ENCODE peak calls at places on chromosomes 1 and 21, in four cellular contexts. One of them, this sample, is unnamed.

GRCh38 chr1:32884726-32885125 is 1.6 kb upstream of the HPCA start:
- DNase-seq in K562: no peak
- DNase-seq in HepG2: no peak
- DNase-seq in H1: no peak
- DNase-seq in this sample: no peak

GRCh38 chr1:41483960-41484844 is at the start of gene EDN2:
- DNase-seq in K562: no peak
- DNase-seq in HepG2: no peak
- DNase-seq in H1: no peak
- DNase-seq in this sample: peak; percentile 52

GRCh38 chr1:41791667-41792484 is 126.8 kb downstream of the HIVEP3 start:
- DNase-seq in K562: no peak
- DNase-seq in HepG2: no peak
- DNase-seq in H1: no peak
- DNase-seq in this sample: no peak

GRCh38 chr1:59506952-59507351 is 210.1 kb downstream of the FGGY start:
- DNase-seq in K562: no peak
- DNase-seq in HepG2: no peak
- DNase-seq in H1: no peak
- DNase-seq in this sample: peak; percentile 30

GRCh38 chr1:119711804-119712341 is at the start of gene PHGDH:
- DNase-seq in K562: peak; percentile 49
- DNase-seq in HepG2: peak; percentile 76
- DNase-seq in H1: no peak
- DNase-seq in this sample: peak; percentile 76

GRCh38 chr1:222182641-222183040 is 365.3 kb downstream of the HHIPL2 start:
- DNase-seq in K562: no peak
- DNase-seq in HepG2: no peak
- DNase-seq in H1: no peak
- DNase-seq in this sample: no peak

GRCh38 chr1:115302390-115302961 is 35.6 kb downstream of the NGF start:
- DNase-seq in K562: no peak
- DNase-seq in HepG2: no peak
- DNase-seq in H1: no peak
- DNase-seq in this sample: no peak

GRCh38 chr21:29052224-29052623 is 21.2 kb downstream of the CCT8 start:
- DNase-seq in K562: no peak
- DNase-seq in HepG2: no peak
- DNase-seq in H1: no peak
- DNase-seq in this sample: no peak

GRCh38 chr21:44703731-44704635 is 7.0 kb downstream of the KRTAP10-12 start:
- DNase-seq in K562: no peak
- DNase-seq in HepG2: no peak
- DNase-seq in H1: no peak
- DNase-seq in this sample: no peak

GRCh38 chr21:26055010-26055409 is 115.6 kb downstream of the APP start:
- DNase-seq in K562: no peak
- DNase-seq in HepG2: no peak
- DNase-seq in H1: no peak
- DNase-seq in this sample: no peak

GRCh38 chr1:183841950-183842816 is 37.3 kb downstream of the RGL1 start:
- DNase-seq in K562: no peak
- DNase-seq in HepG2: peak; percentile 88
- DNase-seq in H1: no peak
- DNase-seq in this sample: no peak

GRCh38 chr1:101757985-101758384 is 238.7 kb downstream of the OLFM3 start:
- DNase-seq in K562: no peak
- DNase-seq in HepG2: no peak
- DNase-seq in H1: no peak
- DNase-seq in this sample: no peak

GRCh38 chr1:235741294-235741693 is 91.7 kb upstream of the GNG4 start:
- DNase-seq in K562: no peak
- DNase-seq in HepG2: no peak
- DNase-seq in H1: no peak
- DNase-seq in this sample: peak; percentile 44

GRCh38 chr1:201539561-201540404 is 856 bp downstream of the NAV1 start:
- DNase-seq in K562: no peak
- DNase-seq in HepG2: no peak
- DNase-seq in H1: no peak
- DNase-seq in this sample: no peak

GRCh38 chr1:183739082-183739481 is 65.8 kb upstream of the RGL1 start:
- DNase-seq in K562: no peak
- DNase-seq in HepG2: no peak
- DNase-seq in H1: no peak
- DNase-seq in this sample: no peak

DNA sequence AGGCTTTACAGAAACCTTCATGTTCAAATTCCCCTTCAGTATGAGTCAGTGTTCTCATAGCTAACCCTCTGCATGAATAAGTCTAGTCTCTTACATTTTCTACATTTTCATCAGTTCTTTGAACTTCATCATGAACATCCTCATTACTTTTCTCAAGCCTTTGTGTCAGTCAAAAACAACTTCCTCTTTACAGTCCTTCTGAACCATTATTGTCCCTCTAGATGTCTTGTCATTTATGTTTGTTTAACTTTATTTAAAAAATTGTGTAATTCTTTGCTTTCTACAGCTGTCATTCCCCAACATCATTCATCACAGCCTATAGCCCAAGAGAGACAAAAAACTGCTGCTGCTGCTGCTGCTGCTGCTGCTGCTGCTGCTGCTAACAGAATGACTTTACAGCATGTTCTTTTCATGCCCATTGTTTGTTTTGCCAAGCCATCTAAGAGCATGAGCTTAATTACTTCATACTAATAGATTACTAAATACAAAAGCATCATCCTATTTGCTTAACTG is 133.1 kb downstream of the LRRC40 start:
- DNase-seq in K562: no peak
- DNase-seq in HepG2: no peak
- DNase-seq in H1: no peak
- DNase-seq in this sample: no peak
- TF ChIP-seq PHF8 in K562: no peak
- TF ChIP-seq PHF8 in HepG2: no peak
- TF ChIP-seq PHF8 in H1: no peak
- TF ChIP-seq PHF8 in this sample: no peak

DNA sequence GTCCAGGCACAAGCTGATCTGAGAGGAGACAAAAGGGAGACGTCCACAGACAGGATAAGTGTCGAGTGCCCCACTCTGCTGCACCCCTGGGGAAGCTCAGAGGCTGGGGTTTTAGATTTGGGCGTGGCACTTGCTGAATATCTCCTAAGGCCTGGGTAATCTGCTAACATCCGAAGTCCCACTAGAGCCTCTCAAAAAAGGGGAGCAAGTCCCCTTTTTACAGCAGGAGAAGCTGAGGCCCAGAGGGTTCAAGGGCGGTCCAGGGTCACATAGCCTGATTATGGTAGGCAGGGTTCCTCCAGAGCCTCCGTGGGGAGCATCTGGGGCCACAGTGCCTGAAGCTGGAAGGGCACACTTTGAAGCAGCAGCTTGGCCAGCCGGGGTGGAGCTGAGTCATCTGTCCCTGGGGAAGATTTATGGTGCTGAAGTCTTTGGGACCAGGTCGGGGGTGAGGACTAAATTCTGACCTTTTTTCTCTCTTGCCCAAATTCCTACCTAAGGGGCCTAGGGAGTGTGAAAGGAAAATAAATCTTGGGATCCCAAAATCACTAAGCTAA is 96.0 kb downstream of the SPSB1 start:
- DNase-seq in K562: no peak
- DNase-seq in HepG2: no peak
- DNase-seq in H1: no peak
- DNase-seq in this sample: peak; percentile 49
- H3K4me2 ChIP-seq in K562: no peak overlapping the region
- H3K4me2 ChIP-seq in HepG2: no peak overlapping the region
- H3K4me2 ChIP-seq in H1: no peak overlapping the region
- H3K4me2 ChIP-seq in this sample: peak overlapping the region; percentile 55

DNA sequence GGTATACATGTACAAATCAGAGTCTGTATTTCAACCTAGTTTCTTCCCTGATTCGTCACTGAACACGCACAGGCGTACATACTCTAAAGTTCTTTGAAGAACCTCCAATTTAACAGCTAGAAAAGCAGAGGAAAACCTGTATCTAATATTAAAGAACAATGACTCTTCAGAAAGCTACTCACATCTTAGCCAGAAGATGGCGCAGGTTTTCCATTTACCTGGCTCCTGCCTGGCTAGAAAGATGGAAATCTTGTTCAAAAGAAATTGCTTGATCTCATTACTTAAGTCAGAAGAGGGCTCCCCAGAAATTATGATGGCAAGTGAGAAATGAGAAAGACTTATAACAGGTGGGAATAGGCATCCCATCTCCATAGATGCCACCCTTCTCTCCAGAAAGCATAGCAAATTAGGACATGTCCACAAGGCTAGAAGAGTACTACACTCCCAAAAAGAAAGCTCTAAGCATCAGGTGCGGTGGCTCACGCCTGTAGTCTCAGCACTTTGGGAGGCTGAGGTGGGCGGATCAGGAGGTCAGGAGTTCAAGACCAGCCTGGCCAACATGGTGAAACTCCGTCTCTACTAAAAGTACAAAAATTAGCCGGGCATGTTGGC is 19.0 kb upstream of the L1TD1 start:
- DNase-seq in K562: peak; percentile 21
- DNase-seq in HepG2: peak; percentile 47
- DNase-seq in H1: no peak
- DNase-seq in this sample: no peak
- TF ChIP-seq JUN in K562: no peak
- TF ChIP-seq JUN in HepG2: no peak
- TF ChIP-seq JUN in H1: no peak
- TF ChIP-seq JUN in this sample: no peak

DNA sequence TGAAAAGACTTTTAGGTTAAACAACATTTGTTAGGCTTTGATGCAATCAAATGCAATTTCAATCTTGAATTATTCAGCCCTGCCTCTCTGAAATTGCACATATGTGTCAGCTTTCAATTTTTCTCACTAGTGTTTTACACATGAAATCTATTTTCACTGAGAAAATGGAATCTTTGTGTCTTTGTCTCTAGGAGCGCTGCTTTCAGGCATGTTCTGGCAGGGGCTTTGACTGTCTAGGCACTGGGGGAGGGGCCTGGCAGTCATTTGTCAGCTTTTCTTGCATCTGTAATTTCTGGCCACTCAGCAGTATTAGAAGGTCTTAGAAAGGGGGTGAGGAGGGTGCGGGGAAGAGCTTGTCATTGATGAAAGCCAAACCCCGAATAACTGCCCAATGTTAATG is 264.4 kb downstream of the PTPRC start:
- DNase-seq in K562: no peak
- DNase-seq in HepG2: no peak
- DNase-seq in H1: peak; percentile 1
- DNase-seq in this sample: no peak
- TF ChIP-seq PHF8 in K562: no peak
- TF ChIP-seq PHF8 in HepG2: no peak
- TF ChIP-seq PHF8 in H1: no peak
- TF ChIP-seq PHF8 in this sample: no peak

GRCh38 chr1:182604835-182605164 is 611 bp upstream of the RGS16 start:
- DNase-seq in K562: no peak
- DNase-seq in HepG2: no peak
- DNase-seq in H1: no peak
- DNase-seq in this sample: no peak

GRCh38 chr1:182610606-182611194 is 6.5 kb upstream of the RGS16 start:
- DNase-seq in K562: no peak
- DNase-seq in HepG2: no peak
- DNase-seq in H1: no peak
- DNase-seq in this sample: no peak

GRCh38 chr1:182608850-182609610 is 4.8 kb upstream of the RGS16 start:
- DNase-seq in K562: no peak
- DNase-seq in HepG2: no peak
- DNase-seq in H1: no peak
- DNase-seq in this sample: no peak

GRCh38 chr1:182611326-182611725 is 7.1 kb upstream of the RGS16 start:
- DNase-seq in K562: no peak
- DNase-seq in HepG2: no peak
- DNase-seq in H1: no peak
- DNase-seq in this sample: no peak

GRCh38 chr1:182608236-182608635 is 4.0 kb upstream of the RGS16 start:
- DNase-seq in K562: no peak
- DNase-seq in HepG2: no peak
- DNase-seq in H1: no peak
- DNase-seq in this sample: no peak
- H3K4me2 ChIP-seq in K562: no peak overlapping the region
- H3K4me2 ChIP-seq in HepG2: no peak overlapping the region
- H3K4me2 ChIP-seq in H1: no peak overlapping the region
- H3K4me2 ChIP-seq in this sample: no peak overlapping the region

GRCh38 chr1:28885472-28885877 is 28.9 kb upstream of the EPB41 start:
- DNase-seq in K562: no peak
- DNase-seq in HepG2: no peak
- DNase-seq in H1: no peak
- DNase-seq in this sample: no peak
- TF ChIP-seq JUN in K562: no peak
- TF ChIP-seq JUN in HepG2: no peak
- TF ChIP-seq JUN in H1: no peak
- TF ChIP-seq JUN in this sample: no peak

GRCh38 chr1:118636004-118636403 is 352.1 kb downstream of the TBX15 start:
- DNase-seq in K562: no peak
- DNase-seq in HepG2: no peak
- DNase-seq in H1: no peak
- DNase-seq in this sample: no peak
- TF ChIP-seq PHF8 in K562: no peak
- TF ChIP-seq PHF8 in HepG2: no peak
- TF ChIP-seq PHF8 in H1: no peak
- TF ChIP-seq PHF8 in this sample: no peak

GRCh38 chr1:111196213-111196612 is 4.2 kb downstream of the DENND2D start:
- DNase-seq in K562: no peak
- DNase-seq in HepG2: no peak
- DNase-seq in H1: no peak
- DNase-seq in this sample: no peak

GRCh38 chr1:111197598-111198289 is 2.7 kb downstream of the DENND2D start:
- DNase-seq in K562: peak; percentile 40
- DNase-seq in HepG2: no peak
- DNase-seq in H1: peak; percentile 54
- DNase-seq in this sample: peak; percentile 17

GRCh38 chr1:111193712-111194480 is 6.5 kb downstream of the DENND2D start:
- DNase-seq in K562: no peak
- DNase-seq in HepG2: no peak
- DNase-seq in H1: no peak
- DNase-seq in this sample: no peak

GRCh38 chr1:111192643-111193519 is 7.6 kb downstream of the DENND2D start:
- DNase-seq in K562: no peak
- DNase-seq in HepG2: no peak
- DNase-seq in H1: no peak
- DNase-seq in this sample: no peak

DNA sequence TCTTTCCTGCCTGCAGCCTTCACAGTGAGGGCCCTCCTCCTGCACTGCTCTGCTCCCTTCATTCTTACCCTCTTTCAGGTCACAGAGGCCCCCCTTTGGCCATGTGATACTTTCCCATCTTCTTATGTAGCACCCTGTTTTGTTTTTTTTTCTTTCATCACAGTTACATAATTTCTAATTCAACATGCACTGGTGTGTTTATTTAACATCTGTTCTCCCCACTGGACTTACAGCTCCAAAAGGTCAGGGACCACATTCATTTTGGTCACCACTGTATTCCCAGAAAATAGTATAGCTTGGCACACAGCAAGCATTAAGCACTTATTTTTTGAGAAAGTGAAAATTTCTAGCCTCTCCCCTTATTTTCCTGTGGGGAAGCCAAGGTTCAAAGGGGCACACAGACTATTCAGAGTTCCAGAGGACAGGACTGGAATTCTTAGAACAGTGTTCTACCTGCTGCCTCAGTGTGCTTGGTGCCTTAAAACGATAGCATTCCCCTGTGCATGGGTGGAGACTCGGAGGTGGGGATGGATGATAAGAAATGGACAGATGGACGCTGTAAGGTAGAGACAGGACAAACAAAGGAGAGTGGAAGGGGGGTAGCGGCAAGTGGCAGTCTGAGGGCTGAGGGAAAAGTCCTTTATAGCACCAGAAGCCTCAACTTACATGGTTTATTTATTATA is 5.3 kb downstream of the DENND2D start:
- DNase-seq in K562: peak; percentile 39
- DNase-seq in HepG2: peak; percentile 47
- DNase-seq in H1: no peak
- DNase-seq in this sample: no peak
- H3K4me2 ChIP-seq in K562: no peak overlapping the region
- H3K4me2 ChIP-seq in HepG2: peak overlapping the region; percentile 75
- H3K4me2 ChIP-seq in H1: no peak overlapping the region
- H3K4me2 ChIP-seq in this sample: no peak overlapping the region